ENCODE peak calls at places on chromosomes 1 and 21, in eight cellular contexts. H is PC-3, T is GM03348, L is NT2/D1, X is right atrium auricular region, R is fibroblast of pulmonary artery, Y is A549, V is T-helper 17 cell. G is an unnamed sample.

GRCh38 chr1:19384113-19384512 is 72.0 kb downstream of the SLC66A1 start:
- DNase-seq in R (peak), Y (peak), T (peak), X (no peak), L (no peak), V (no peak), H (peak), G (no peak)

GRCh38 chr1:55048453-55049270 is 9.3 kb downstream of the PCSK9 start:
- DNase-seq in L (no peak), T (no peak), X (no peak), H (no peak), Y (no peak), V (no peak), R (no peak), G (no peak)

GRCh38 chr1:56302878-56303277 is 276.5 kb downstream of the PLPP3 start:
- DNase-seq in R (no peak), Y (no peak), X (no peak), V (no peak), L (no peak), H (peak), T (no peak), G (no peak)

GRCh38 chr21:29443398-29444010 is 144.8 kb downstream of the BACH1 start:
- DNase-seq in H (no peak), V (no peak), T (peak), X (no peak), L (no peak), R (peak), Y (no peak), G (no peak)

GRCh38 chr1:26597629-26598039 is 68.1 kb downstream of the RPS6KA1 start:
- DNase-seq in Y (peak), V (no peak), T (peak), X (no peak), H (peak), L (no peak), R (peak), G (no peak)

GRCh38 chr21:36480618-36481017 is 696 bp upstream of the CLDN14 start:
- DNase-seq in L (no peak), V (no peak), T (no peak), X (no peak), Y (no peak), R (no peak), H (no peak), G (no peak)

GRCh38 chr1:107877749-107878148 is 87.2 kb downstream of the VAV3 start:
- DNase-seq in V (no peak), H (no peak), X (no peak), T (no peak), R (no peak), Y (no peak), L (no peak), G (no peak)

GRCh38 chr1:206506405-206506802 is 927 bp upstream of the RASSF5 start:
- DNase-seq in L (no peak), R (no peak), V (no peak), T (no peak), X (no peak), H (no peak), Y (no peak), G (no peak)

GRCh38 chr1:39061951-39062350 is 35.8 kb downstream of the NDUFS5 start:
- DNase-seq in X (no peak), T (no peak), V (no peak), Y (peak), H (peak), R (peak), L (no peak), G (no peak)

G was measured in effector memory CD4-positive, alpha-beta T cell.